ENCODE peak calls at places on chromosome 16, in ten cellular contexts. W, Y, T, L, G, C, U, O, H and N are unnamed samples.

GRCh38 chr16:69413045-69413664 is 11.3 kb upstream of the CYB5B start:
- DNase-seq in W (no peak), Y (no peak), T (no peak), L (no peak), G (no peak), C (no peak), U (no peak), O (no peak), H (no peak), N (no peak)

GRCh38 chr16:68782198-68783174 is 45.4 kb downstream of the CDH1 start:
- DNase-seq in W (no peak), Y (no peak), T (no peak), L (no peak), G (no peak), C (no peak), U (no peak), O (peak; percentile 32), H (no peak), N (peak; percentile 50)

GRCh38 chr16:12120331-12120981 is 143.9 kb downstream of the SNX29 start:
- DNase-seq in W (peak; percentile 92), Y (no peak), T (no peak), L (no peak), G (peak; percentile 69), C (no peak), U (peak; percentile 78), O (peak; percentile 24), H (peak; percentile 58), N (no peak)

GRCh38 chr16:79843631-79844043 is 243.1 kb upstream of the MAF start:
- DNase-seq in W (no peak), Y (no peak), T (no peak), L (no peak), G (no peak), C (no peak), U (no peak), O (no peak), H (no peak), N (no peak)

GRCh38 chr16:20241321-20241720 is 86.0 kb downstream of the GP2 start:
- DNase-seq in W (no peak), Y (no peak), T (no peak), L (no peak), G (no peak), C (no peak), U (no peak), O (no peak), H (no peak), N (no peak)

GRCh38 chr16:3841729-3842508 is 38.6 kb downstream of the CREBBP start:
- DNase-seq in W (no peak), Y (peak; percentile 59), T (no peak), L (no peak), G (no peak), C (no peak), U (no peak), O (no peak), H (no peak), N (no peak)

GRCh38 chr16:26019885-26020284 is 328.1 kb downstream of the HS3ST4 start:
- DNase-seq in W (no peak), Y (no peak), T (no peak), L (no peak), G (no peak), C (no peak), U (no peak), O (no peak), H (no peak), N (no peak)

GRCh38 chr16:52309761-52310416 is 237.1 kb downstream of the TOX3 start:
- DNase-seq in W (no peak), Y (no peak), T (no peak), L (no peak), G (no peak), C (peak; percentile 64), U (no peak), O (no peak), H (no peak), N (no peak)

GRCh38 chr16:53664724-53665345 is 38.8 kb downstream of the RPGRIP1L start:
- DNase-seq in W (peak; percentile 75), Y (no peak), T (no peak), L (no peak), G (no peak), C (no peak), U (peak; percentile 71), O (peak; percentile 11), H (no peak), N (peak; percentile 5)

GRCh38 chr16:72013389-72013788 is 4.8 kb downstream of the DHODH start:
- DNase-seq in W (peak; percentile 30), Y (no peak), T (peak; percentile 69), L (no peak), G (no peak), C (no peak), U (no peak), O (no peak), H (no peak), N (no peak)

GRCh38 chr16:84144301-84144858 is 597 bp downstream of the HSDL1 start:
- DNase-seq in W (peak; percentile 18), Y (peak; percentile 60), T (peak; percentile 50), L (peak; percentile 56), G (no peak), C (peak; percentile 51), U (peak; percentile 59), O (peak; percentile 46), H (no peak), N (peak; percentile 64)

GRCh38 chr16:4316732-4317461 is 1.0 kb downstream of the GLIS2 start:
- DNase-seq in W (peak; percentile 27), Y (no peak), T (peak; percentile 76), L (no peak), G (peak; percentile 81), C (peak; percentile 79), U (peak; percentile 82), O (no peak), H (peak; percentile 38), N (no peak)

GRCh38 chr16:63361032-63361624 is 1324.9 kb upstream of the CDH8 start:
- DNase-seq in W (peak; percentile 76), Y (no peak), T (no peak), L (peak; percentile 8), G (no peak), C (peak; percentile 23), U (peak; percentile 80), O (peak; percentile 32), H (peak; percentile 70), N (peak; percentile 32)

GRCh38 chr16:66427871-66428681 is 981 bp downstream of the BEAN1 start:
- DNase-seq in W (no peak), Y (peak; percentile 53), T (no peak), L (no peak), G (no peak), C (peak; percentile 45), U (peak; percentile 37), O (peak; percentile 38), H (no peak), N (no peak)

GRCh38 chr16:67170168-67170947 is at the start of gene NOL3:
- DNase-seq in W (peak; percentile 78), Y (peak; percentile 65), T (peak; percentile 90), L (peak; percentile 46), G (peak; percentile 94), C (peak; percentile 81), U (peak; percentile 93), O (peak; percentile 88), H (peak; percentile 91), N (peak; percentile 84)

GRCh38 chr16:60945225-60945624 is 1091.0 kb downstream of the CDH8 start:
- DNase-seq in W (no peak), Y (no peak), T (no peak), L (no peak), G (no peak), C (no peak), U (peak; percentile 3), O (no peak), H (peak; percentile 9), N (no peak)

GRCh38 chr16:87681990-87682570 is 79.8 kb downstream of the JPH3 start:
- DNase-seq in W (peak; percentile 74), Y (no peak), T (no peak), L (no peak), G (no peak), C (peak; percentile 56), U (peak; percentile 77), O (peak; percentile 65), H (no peak), N (no peak)